ENCODE peak calls at places on chromosomes 4 and X, in five cellular contexts. U is lower lobe of right lung, G is AG10803, B is AG04449, Y is uterus. W is an unnamed sample.

GRCh38 chr4:142582340-142582739 is 263.8 kb downstream of the INPP4B start:
- DNase-seq in U (no peak), G (no peak), B (no peak), Y (no peak), W (no peak)

GRCh38 chrX:15761564-15762191 is 23.6 kb downstream of the CA5B start:
- DNase-seq in U (no peak), G (peak), B (no peak), Y (no peak), W (no peak)

GRCh38 chr4:24472514-24473308 is 111.6 kb downstream of the DHX15 start:
- DNase-seq in U (peak), G (peak), B (no peak), Y (peak), W (peak)

GRCh38 chr4:13544556-13545393 is 467 bp upstream of the NKX3-2 start:
- DNase-seq in U (peak), G (peak), B (no peak), Y (peak), W (peak)

GRCh38 chrX:20595928-20596550 is 329.3 kb upstream of the RPS6KA3 start:
- DNase-seq in U (no peak), G (peak), B (no peak), Y (no peak), W (peak)

GRCh38 chr4:147789596-147789995 is 57.7 kb downstream of the ARHGAP10 start:
- DNase-seq in U (no peak), G (peak), B (no peak), Y (no peak), W (no peak)

GRCh38 chr4:130901321-130901720 is 1805.4 kb downstream of the C4orf33 start:
- DNase-seq in U (no peak), G (no peak), B (no peak), Y (no peak), W (no peak)

GRCh38 chr4:85681194-85681803 is 206.3 kb downstream of the ARHGAP24 start:
- DNase-seq in U (no peak), G (peak), B (peak), Y (no peak), W (peak)

GRCh38 chrX:48999030-48999429 is 3.0 kb downstream of the GRIPAP1 start:
- DNase-seq in U (no peak), G (no peak), B (no peak), Y (no peak), W (no peak)

GRCh38 chr4:38601244-38601915 is 62.6 kb upstream of the KLF3 start:
- DNase-seq in U (no peak), G (peak), B (no peak), Y (no peak), W (peak)

GRCh38 chrX:84187501-84188319 is at the start of gene RPS6KA6:
- DNase-seq in U (peak), G (peak), B (no peak), Y (peak), W (no peak)

GRCh38 chr4:65381648-65382047 is 288.6 kb downstream of the EPHA5 start:
- DNase-seq in U (no peak), G (no peak), B (no peak), Y (no peak), W (no peak)

DNA sequence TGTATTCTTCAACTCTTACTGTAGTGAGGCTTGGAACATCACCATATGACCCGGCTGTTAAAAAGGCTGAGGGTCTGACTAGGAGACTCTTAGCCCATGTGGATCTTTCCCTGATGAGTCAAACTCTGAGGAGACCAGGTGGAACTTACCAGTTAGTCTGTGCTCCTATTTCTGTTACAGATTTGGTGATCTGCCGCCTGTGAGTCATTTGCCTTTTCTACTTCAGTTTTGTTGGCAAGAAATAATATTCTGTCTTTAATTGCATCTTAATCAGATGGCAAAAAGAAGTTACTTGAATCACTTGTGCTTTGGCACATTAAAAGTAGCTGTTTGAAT is 48.4 kb downstream of the MTM1 start:
- DNase-seq in U (no peak), G (peak), B (no peak), Y (no peak), W (no peak)
- H3K4me3 ChIP-seq in U (no peak), G (no peak), B (no peak), Y (no peak), W (no peak)

DNA sequence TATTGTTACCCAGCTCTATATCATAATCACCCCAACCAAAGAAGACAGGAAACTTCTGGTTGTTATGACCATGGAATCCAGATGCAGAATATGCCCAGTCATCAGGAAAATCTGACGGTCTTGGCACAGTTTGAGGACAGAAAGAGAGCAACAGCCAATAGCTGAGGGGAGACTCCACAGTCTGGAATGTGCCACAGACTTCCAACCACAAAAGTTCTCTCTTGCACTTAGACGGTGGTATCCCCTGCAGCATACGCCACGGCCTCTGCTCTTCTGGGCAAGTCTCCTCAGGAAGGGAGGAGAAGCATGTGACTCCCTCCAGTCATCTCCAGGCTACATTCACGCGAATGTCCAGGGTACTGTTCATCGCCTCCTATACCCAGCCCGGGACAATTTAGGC is 18.4 kb downstream of the ZNF827 start:
- DNase-seq in U (no peak), G (peak), B (peak), Y (no peak), W (peak)
- H3K4me3 ChIP-seq in U (no peak), G (peak), B (no peak), Y (no peak), W (no peak)

GRCh38 chrX:44342866-44343265 is 606 bp downstream of the EFHC2 start:
- DNase-seq in U (no peak), G (no peak), B (no peak), Y (no peak), W (no peak)
- H3K4me3 ChIP-seq in U (no peak), G (peak), B (no peak), Y (peak), W (no peak)

GRCh38 chr4:47510506-47511143 is 25.6 kb downstream of the ATP10D start:
- DNase-seq in U (no peak), G (peak), B (no peak), Y (no peak), W (no peak)
- H3K4me3 ChIP-seq in U (no peak), G (no peak), B (no peak), Y (no peak), W (no peak)

GRCh38 chrX:69162466-69162865 is 2.8 kb downstream of the PJA1 start:
- DNase-seq in U (no peak), G (no peak), B (no peak), Y (no peak), W (no peak)

GRCh38 chrX:69165116-69165651 is at the start of gene PJA1:
- DNase-seq in U (peak), G (peak), B (no peak), Y (peak), W (peak)

GRCh38 chrX:69161371-69161770 is 3.9 kb downstream of the PJA1 start:
- DNase-seq in U (no peak), G (no peak), B (no peak), Y (no peak), W (no peak)

GRCh38 chrX:69161786-69162349 is 3.4 kb downstream of the PJA1 start:
- DNase-seq in U (no peak), G (no peak), B (no peak), Y (no peak), W (no peak)

GRCh38 chrX:69163936-69164741 is 1.1 kb downstream of the PJA1 start:
- DNase-seq in U (peak), G (no peak), B (no peak), Y (peak), W (no peak)
- H3K4me3 ChIP-seq in U (peak), G (peak), B (peak), Y (peak), W (peak)

W was measured in skeletal muscle cell.